ENCODE peak calls at places on chromosome 9, in seven cellular contexts. One of them, this sample, is unnamed.

GRCh38 chr9:71072587-71072986 is 48.8 kb downstream of the TRPM3 start:
- DNase-seq in NCI-H748 treated with DMSO at 0.1 percent for 48 hours: no peak
- DNase-seq in ELR: no peak
- DNase-seq in MCF 10A: no peak
- DNase-seq in AG10803: peak; percentile 26
- DNase-seq in GM13977: no peak
- DNase-seq in COR-L47: no peak
- DNase-seq in this sample: no peak

GRCh38 chr9:4193391-4193790 is 106.5 kb downstream of the GLIS3 start:
- DNase-seq in GM13977: peak; percentile 22
- DNase-seq in AG10803: no peak
- DNase-seq in MCF 10A: no peak
- DNase-seq in ELR: no peak
- DNase-seq in NCI-H748 treated with DMSO at 0.1 percent for 48 hours: no peak
- DNase-seq in COR-L47: no peak
- DNase-seq in this sample: no peak

GRCh38 chr9:113184509-113184908 is 33.7 kb downstream of the SLC31A2 start:
- DNase-seq in COR-L47: no peak
- DNase-seq in ELR: peak; percentile 81
- DNase-seq in MCF 10A: peak; percentile 38
- DNase-seq in NCI-H748 treated with DMSO at 0.1 percent for 48 hours: no peak
- DNase-seq in GM13977: no peak
- DNase-seq in AG10803: peak; percentile 1
- DNase-seq in this sample: no peak

GRCh38 chr9:68951879-68952659 is 61.8 kb downstream of the PRKACG start:
- DNase-seq in AG10803: no peak
- DNase-seq in ELR: no peak
- DNase-seq in NCI-H748 treated with DMSO at 0.1 percent for 48 hours: no peak
- DNase-seq in COR-L47: no peak
- DNase-seq in MCF 10A: no peak
- DNase-seq in GM13977: no peak
- DNase-seq in this sample: no peak

GRCh38 chr9:33372900-33373299 is 29.5 kb downstream of the AQP7 start:
- DNase-seq in GM13977: no peak
- DNase-seq in AG10803: no peak
- DNase-seq in MCF 10A: no peak
- DNase-seq in NCI-H748 treated with DMSO at 0.1 percent for 48 hours: no peak
- DNase-seq in ELR: no peak
- DNase-seq in COR-L47: no peak
- DNase-seq in this sample: no peak

GRCh38 chr9:127526655-127527559 is 75.6 kb downstream of the LRSAM1 start:
- DNase-seq in AG10803: no peak
- DNase-seq in ELR: no peak
- DNase-seq in MCF 10A: no peak
- DNase-seq in NCI-H748 treated with DMSO at 0.1 percent for 48 hours: no peak
- DNase-seq in COR-L47: no peak
- DNase-seq in GM13977: no peak
- DNase-seq in this sample: no peak

GRCh38 chr9:127921592-127922120 is 4.8 kb upstream of the ST6GALNAC4 start:
- DNase-seq in COR-L47: no peak
- DNase-seq in GM13977: peak; percentile 89
- DNase-seq in MCF 10A: peak; percentile 61
- DNase-seq in NCI-H748 treated with DMSO at 0.1 percent for 48 hours: peak; percentile 10
- DNase-seq in ELR: peak; percentile 67
- DNase-seq in AG10803: no peak
- DNase-seq in this sample: peak; percentile 24

GRCh38 chr9:108885643-108886348 is 23.7 kb downstream of the ACTL7A start:
- DNase-seq in MCF 10A: peak; percentile 96
- DNase-seq in NCI-H748 treated with DMSO at 0.1 percent for 48 hours: peak; percentile 86
- DNase-seq in GM13977: peak; percentile 73
- DNase-seq in ELR: peak; percentile 85
- DNase-seq in AG10803: peak; percentile 51
- DNase-seq in COR-L47: peak; percentile 90
- DNase-seq in this sample: peak; percentile 82

GRCh38 chr9:129069825-129070473 is 11.0 kb upstream of the DOLPP1 start:
- DNase-seq in GM13977: no peak
- DNase-seq in AG10803: no peak
- DNase-seq in ELR: no peak
- DNase-seq in MCF 10A: no peak
- DNase-seq in COR-L47: no peak
- DNase-seq in NCI-H748 treated with DMSO at 0.1 percent for 48 hours: no peak
- DNase-seq in this sample: no peak

GRCh38 chr9:38226491-38226951 is 157.5 kb upstream of the SHB start:
- DNase-seq in AG10803: no peak
- DNase-seq in NCI-H748 treated with DMSO at 0.1 percent for 48 hours: peak; percentile 82
- DNase-seq in COR-L47: peak; percentile 74
- DNase-seq in MCF 10A: peak; percentile 13
- DNase-seq in ELR: peak; percentile 12
- DNase-seq in GM13977: no peak
- DNase-seq in this sample: peak; percentile 90

GRCh38 chr9:135773094-135773493 is 71.1 kb downstream of the KCNT1 start:
- DNase-seq in COR-L47: no peak
- DNase-seq in NCI-H748 treated with DMSO at 0.1 percent for 48 hours: no peak
- DNase-seq in ELR: no peak
- DNase-seq in GM13977: no peak
- DNase-seq in MCF 10A: no peak
- DNase-seq in AG10803: no peak
- DNase-seq in this sample: no peak

GRCh38 chr9:96071245-96072124 is 196.0 kb downstream of the ERCC6L2 start:
- DNase-seq in COR-L47: no peak
- DNase-seq in GM13977: peak; percentile 66
- DNase-seq in NCI-H748 treated with DMSO at 0.1 percent for 48 hours: no peak
- DNase-seq in AG10803: peak; percentile 25
- DNase-seq in MCF 10A: peak; percentile 47
- DNase-seq in ELR: peak; percentile 42
- DNase-seq in this sample: no peak

GRCh38 chr9:137437691-137438590 is 3.2 kb downstream of the ENTPD8 start:
- DNase-seq in COR-L47: no peak
- DNase-seq in AG10803: no peak
- DNase-seq in ELR: no peak
- DNase-seq in MCF 10A: no peak
- DNase-seq in GM13977: no peak
- DNase-seq in NCI-H748 treated with DMSO at 0.1 percent for 48 hours: no peak
- DNase-seq in this sample: no peak

This sample was measured in NCI-H1105 treated with DMSO at 0.1 percent for 48 hours.